ENCODE peak calls at places on chromosomes 13 and 19, in eight cellular contexts. B is IMR-90; O is astrocyte of the cerebellum; C is CD4-positive, alpha-beta T cell; F is fibroblast of villous mesenchyme; A is AG04450; K is pancreas; H is WTC11. I is an unnamed sample.

GRCh38 chr19:6223461-6224307 is 56.1 kb downstream of the MLLT1 start:
- DNase-seq in K (peak), B (no peak), O (no peak), H (no peak), F (no peak), A (no peak), C (no peak), I (no peak)

GRCh38 chr13:77048592-77048991 is 21.6 kb upstream of the FBXL3 start:
- DNase-seq in O (no peak), K (no peak), B (no peak), A (no peak), H (peak), F (no peak), C (no peak), I (peak)

GRCh38 chr19:409515-410242 is 732 bp upstream of the C2CD4C start:
- DNase-seq in K (no peak), H (no peak), B (no peak), C (no peak), A (no peak), O (no peak), F (no peak), I (no peak)

GRCh38 chr19:10927691-10928562 is 512 bp downstream of the YIPF2 start:
- DNase-seq in K (no peak), H (no peak), O (no peak), A (no peak), C (no peak), B (no peak), F (no peak), I (no peak)

GRCh38 chr19:10625003-10625761 is at the start of gene SLC44A2:
- DNase-seq in O (no peak), A (no peak), F (peak), K (peak), B (peak), C (no peak), H (peak), I (peak)

GRCh38 chr13:80050252-80050651 is 290.7 kb downstream of the SPRY2 start:
- DNase-seq in K (no peak), C (no peak), H (no peak), F (no peak), B (peak), A (no peak), O (peak), I (peak)

GRCh38 chr19:10450853-10451609 is 30.7 kb downstream of the PDE4A start:
- DNase-seq in O (no peak), H (peak), A (no peak), F (no peak), B (no peak), C (no peak), K (no peak), I (no peak)

GRCh38 chr13:31970237-31970930 is 61.2 kb upstream of the FRY start:
- DNase-seq in F (peak), H (no peak), O (peak), B (peak), A (peak), K (no peak), C (no peak), I (peak)

GRCh38 chr19:6059996-6060599 is 50.2 kb downstream of the RFX2 start:
- DNase-seq in K (no peak), H (no peak), C (no peak), O (no peak), F (no peak), A (no peak), B (no peak), I (no peak)

GRCh38 chr13:113742000-113742441 is 17.0 kb upstream of the TMEM255B start:
- DNase-seq in H (peak), B (peak), F (peak), A (no peak), O (no peak), K (no peak), C (no peak), I (peak)

GRCh38 chr19:48195106-48195830 is 24.8 kb downstream of the ZSWIM9 start:
- DNase-seq in H (no peak), K (no peak), B (no peak), A (no peak), O (no peak), F (no peak), C (no peak), I (no peak)

GRCh38 chr13:103188688-103189326 is 122.6 kb upstream of the SLC10A2 start:
- DNase-seq in K (no peak), F (peak), O (peak), H (no peak), B (no peak), C (no peak), A (no peak), I (peak)

GRCh38 chr13:95512424-95512823 is 40.1 kb upstream of the CLDN10 start:
- DNase-seq in O (no peak), H (no peak), K (no peak), C (no peak), F (no peak), B (no peak), A (no peak), I (no peak)

GRCh38 chr13:37602743-37603381 is 4.3 kb upstream of the POSTN start:
- DNase-seq in B (peak), O (peak), H (no peak), F (peak), K (no peak), A (no peak), C (no peak), I (peak)

GRCh38 chr19:4077800-4078683 is 11.3 kb upstream of the ZBTB7A start:
- DNase-seq in O (no peak), H (peak), C (no peak), B (no peak), A (no peak), K (peak), F (no peak), I (no peak)

GRCh38 chr13:31896427-31896826 is 135.1 kb upstream of the FRY start:
- DNase-seq in O (peak), H (no peak), F (peak), C (no peak), B (peak), A (no peak), K (no peak), I (peak)

GRCh38 chr19:54354761-54355160 is 10.0 kb downstream of the LAIR1 start:
- DNase-seq in H (no peak), C (no peak), A (no peak), F (no peak), O (no peak), K (no peak), B (no peak), I (no peak)

GRCh38 chr13:37209621-37210020 is 104.2 kb upstream of the CSNK1A1L start:
- DNase-seq in F (no peak), O (no peak), C (no peak), H (no peak), B (peak), A (no peak), K (no peak), I (no peak)

GRCh38 chr13:79402679-79403078 is 3.4 kb downstream of the RBM26 start:
- DNase-seq in H (no peak), F (no peak), O (no peak), B (no peak), K (no peak), C (no peak), A (no peak), I (no peak)

GRCh38 chr19:47284324-47284899 is 9.7 kb downstream of the INAFM1 start:
- DNase-seq in B (peak), A (peak), O (no peak), K (no peak), C (no peak), F (peak), H (no peak), I (peak)

GRCh38 chr13:113573065-113573464 is 11.5 kb upstream of the TFDP1 start:
- DNase-seq in K (no peak), F (no peak), O (no peak), C (no peak), A (no peak), H (no peak), B (no peak), I (no peak)

GRCh38 chr13:66618702-66619101 is 611.4 kb downstream of the PCDH9 start:
- DNase-seq in K (no peak), B (peak), F (peak), O (peak), A (peak), H (no peak), C (no peak), I (peak)

GRCh38 chr13:108315273-108315672 is 45.8 kb downstream of the TNFSF13B start:
- DNase-seq in B (no peak), O (no peak), H (no peak), K (no peak), C (no peak), F (no peak), A (no peak), I (no peak)

GRCh38 chr13:94205896-94206295 is 273.6 kb downstream of the DCT start:
- DNase-seq in B (no peak), O (no peak), K (no peak), H (no peak), A (no peak), C (no peak), F (peak), I (no peak)
- TF ChIP-seq CTCF in B (no peak), O (no peak), K (no peak), H (no peak), A (no peak), C (no peak), F (no peak), I (no peak)

DNA sequence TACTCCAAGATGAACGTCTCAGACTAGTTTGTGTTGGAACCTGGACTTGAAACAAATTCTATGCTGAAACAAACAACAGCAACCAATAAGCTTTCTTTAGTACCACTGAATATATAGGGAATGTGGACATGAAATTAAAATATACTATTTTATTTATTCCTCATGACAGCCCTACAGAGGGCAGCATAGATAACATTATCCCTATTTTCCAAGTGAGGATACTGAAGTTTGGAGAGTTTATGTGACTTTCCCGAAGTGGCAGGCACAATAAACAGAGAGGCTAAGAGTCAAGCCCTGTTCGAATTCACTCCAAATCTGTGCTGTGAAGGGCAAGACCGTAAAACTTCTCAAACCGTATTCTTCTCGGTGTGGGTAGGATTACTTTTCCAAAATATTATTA is 509.9 kb upstream of the GPC6 start:
- DNase-seq in B (peak), F (peak), H (no peak), O (peak), A (no peak), K (no peak), C (no peak), I (peak)
- TF ChIP-seq CTCF in B (peak), F (peak), H (no peak), O (peak), A (peak), K (no peak), C (no peak), I (peak)

GRCh38 chr19:16417660-16418596 is 53.8 kb downstream of the EPS15L1 start:
- DNase-seq in A (no peak), C (peak), K (peak), O (no peak), F (peak), H (peak), B (peak), I (peak)
- TF ChIP-seq CTCF in A (peak), C (peak), K (peak), O (peak), F (peak), H (peak), B (peak), I (peak)

GRCh38 chr13:48679941-48680630 is 26.4 kb downstream of the CYSLTR2 start:
- DNase-seq in F (no peak), H (no peak), B (no peak), O (no peak), A (no peak), C (no peak), K (no peak), I (no peak)
- TF ChIP-seq CTCF in F (no peak), H (no peak), B (no peak), O (no peak), A (no peak), C (no peak), K (no peak), I (no peak)

DNA sequence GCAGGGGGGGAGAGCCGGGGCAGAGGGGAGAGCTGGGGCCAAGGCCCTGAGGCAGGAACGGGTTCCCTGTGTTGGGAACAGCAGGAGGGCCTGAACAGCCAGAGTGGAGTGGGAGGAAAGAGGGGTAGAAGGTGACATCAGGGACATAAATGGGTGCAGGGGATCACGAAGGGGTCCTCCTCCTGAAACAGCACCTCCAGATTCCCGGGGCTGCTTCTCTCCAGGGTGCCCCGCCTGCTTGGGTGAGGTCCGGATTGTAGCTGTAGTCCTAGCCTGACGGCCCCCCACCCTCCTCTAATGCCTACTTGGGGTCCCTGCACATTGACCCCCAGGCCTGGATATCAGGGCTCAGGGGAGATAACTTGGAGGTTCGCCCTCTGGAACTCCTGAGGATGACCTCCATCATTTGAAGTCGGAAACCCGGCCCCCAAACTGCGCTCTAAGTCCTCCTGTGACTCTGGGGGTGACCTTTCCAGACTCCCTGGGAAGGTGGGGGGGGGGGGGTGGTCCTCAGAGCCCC is 473 bp upstream of the SCN1B start:
- DNase-seq in O (no peak), A (no peak), K (no peak), F (no peak), H (no peak), B (no peak), C (no peak), I (no peak)
- TF ChIP-seq CTCF in O (no peak), A (no peak), K (no peak), F (no peak), H (no peak), B (no peak), C (no peak), I (no peak)

GRCh38 chr13:98099627-98100026 is 43.3 kb upstream of the FARP1 start:
- DNase-seq in H (no peak), K (no peak), C (no peak), F (no peak), O (no peak), A (no peak), B (no peak), I (no peak)

GRCh38 chr13:98105929-98106336 is 37.0 kb upstream of the FARP1 start:
- DNase-seq in F (peak), C (no peak), O (no peak), A (no peak), B (peak), K (no peak), H (no peak), I (peak)

GRCh38 chr13:98103531-98103930 is 39.4 kb upstream of the FARP1 start:
- DNase-seq in K (no peak), O (no peak), C (no peak), A (no peak), F (no peak), H (no peak), B (no peak), I (no peak)

GRCh38 chr13:98108330-98108729 is 34.6 kb upstream of the FARP1 start:
- DNase-seq in H (no peak), A (no peak), O (no peak), B (peak), C (no peak), F (peak), K (no peak), I (peak)

DNA sequence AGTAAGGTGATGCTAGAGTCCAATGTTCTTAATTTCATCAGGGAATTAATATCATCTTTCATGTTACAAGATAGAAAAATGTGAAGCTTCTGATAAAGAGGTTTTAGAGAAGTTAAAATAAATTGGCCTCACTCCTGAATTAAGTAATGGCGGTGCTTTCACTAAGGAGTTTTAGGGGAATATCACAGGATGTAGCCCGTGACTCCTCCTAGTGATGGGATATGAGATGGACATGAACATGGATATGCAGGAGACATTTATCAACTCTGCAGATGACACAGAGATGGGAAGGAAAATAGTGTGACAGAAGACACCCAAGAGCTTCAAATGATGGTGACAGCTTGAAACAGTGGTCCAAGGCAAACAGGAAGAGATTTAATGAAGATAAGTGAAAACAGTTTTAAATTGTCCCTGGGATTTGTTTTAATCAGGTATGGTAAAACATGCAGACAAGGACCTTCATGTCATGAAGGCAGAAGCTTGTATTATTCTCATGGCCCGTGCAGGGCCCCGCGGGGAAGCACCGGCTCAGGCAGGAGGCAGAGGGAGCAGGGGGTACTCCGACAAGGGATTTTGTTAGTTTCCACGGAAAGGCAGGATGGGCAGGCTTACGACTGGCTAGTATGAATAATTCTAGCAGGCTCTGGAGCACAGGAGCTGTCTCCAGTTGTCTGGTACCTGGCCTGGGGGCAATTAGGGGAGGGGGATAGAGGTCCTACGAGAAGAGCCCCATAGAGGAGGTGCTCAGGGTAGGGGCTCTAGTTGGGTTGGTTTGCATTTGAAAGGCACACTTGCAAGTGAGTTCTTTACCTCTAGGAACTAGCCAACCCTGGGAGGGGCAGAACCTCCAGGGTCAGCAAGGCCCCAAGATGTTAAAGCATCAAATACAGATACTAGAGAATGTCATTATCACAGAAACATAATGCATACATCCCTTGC is 38.7 kb upstream of the FARP1 start:
- DNase-seq in B (peak), F (no peak), A (no peak), H (peak), K (no peak), C (no peak), O (no peak), I (peak)
- TF ChIP-seq CTCF in B (peak), F (peak), A (peak), H (no peak), K (no peak), C (no peak), O (peak), I (peak)

GRCh38 chr13:100659578-100659977 is 15.0 kb downstream of the TMTC4 start:
- DNase-seq in A (no peak), B (no peak), H (no peak), C (no peak), O (no peak), F (no peak), K (no peak), I (no peak)
- TF ChIP-seq CTCF in A (no peak), B (no peak), H (no peak), C (no peak), O (no peak), F (no peak), K (no peak), I (no peak)

I was measured in fibroblast of the aortic adventitia.